ENCODE peak calls at places on chromosomes 6 and 20, in six cellular contexts. One of them, this sample, is unnamed.
A peak's percentile ranks its signal among the peaks of the same experiment; 100 is the strongest.

GRCh38 chr20:4025125-4025524 is 9.8 kb upstream of the RNF24 start:
- DNase-seq in naive thymus-derived CD4-positive, alpha-beta T cell: no peak
- DNase-seq in left ventricle myocardium inferior: no peak
- DNase-seq in lower lobe of right lung: no peak
- DNase-seq in tibial nerve: no peak
- DNase-seq in heart right ventricle: no peak
- DNase-seq in this sample: no peak

GRCh38 chr6:31403283-31403989 is at the start of gene MICA:
- DNase-seq in tibial nerve: peak; percentile 84
- DNase-seq in lower lobe of right lung: peak; percentile 95
- DNase-seq in naive thymus-derived CD4-positive, alpha-beta T cell: no peak
- DNase-seq in heart right ventricle: peak; percentile 92
- DNase-seq in left ventricle myocardium inferior: peak; percentile 89
- DNase-seq in this sample: peak; percentile 96

GRCh38 chr6:138302554-138302953 is 75.2 kb upstream of the SMIM28 start:
- DNase-seq in naive thymus-derived CD4-positive, alpha-beta T cell: no peak
- DNase-seq in left ventricle myocardium inferior: no peak
- DNase-seq in tibial nerve: no peak
- DNase-seq in lower lobe of right lung: no peak
- DNase-seq in heart right ventricle: no peak
- DNase-seq in this sample: no peak

GRCh38 chr6:162907876-162908481 is 180.2 kb downstream of the PACRG start:
- DNase-seq in left ventricle myocardium inferior: no peak
- DNase-seq in tibial nerve: no peak
- DNase-seq in naive thymus-derived CD4-positive, alpha-beta T cell: no peak
- DNase-seq in heart right ventricle: no peak
- DNase-seq in lower lobe of right lung: no peak
- DNase-seq in this sample: no peak

GRCh38 chr6:121965739-121966138 is 433.7 kb upstream of the HSF2 start:
- DNase-seq in lower lobe of right lung: no peak
- DNase-seq in left ventricle myocardium inferior: no peak
- DNase-seq in naive thymus-derived CD4-positive, alpha-beta T cell: no peak
- DNase-seq in tibial nerve: no peak
- DNase-seq in heart right ventricle: no peak
- DNase-seq in this sample: no peak

GRCh38 chr6:75752365-75752764 is 3.3 kb downstream of the MYO6 start:
- DNase-seq in naive thymus-derived CD4-positive, alpha-beta T cell: no peak
- DNase-seq in heart right ventricle: no peak
- DNase-seq in left ventricle myocardium inferior: no peak
- DNase-seq in lower lobe of right lung: no peak
- DNase-seq in tibial nerve: no peak
- DNase-seq in this sample: no peak

GRCh38 chr6:108726726-108727339 is 121.4 kb upstream of the ARMC2 start:
- DNase-seq in naive thymus-derived CD4-positive, alpha-beta T cell: no peak
- DNase-seq in heart right ventricle: no peak
- DNase-seq in tibial nerve: no peak
- DNase-seq in lower lobe of right lung: no peak
- DNase-seq in left ventricle myocardium inferior: no peak
- DNase-seq in this sample: no peak

GRCh38 chr6:81242634-81243033 is 509.8 kb downstream of the TENT5A start:
- DNase-seq in heart right ventricle: no peak
- DNase-seq in naive thymus-derived CD4-positive, alpha-beta T cell: no peak
- DNase-seq in lower lobe of right lung: no peak
- DNase-seq in tibial nerve: no peak
- DNase-seq in left ventricle myocardium inferior: no peak
- DNase-seq in this sample: no peak

GRCh38 chr6:33429745-33430042 is 9.8 kb downstream of the SYNGAP1 start:
- DNase-seq in naive thymus-derived CD4-positive, alpha-beta T cell: no peak
- DNase-seq in lower lobe of right lung: no peak
- DNase-seq in heart right ventricle: no peak
- DNase-seq in left ventricle myocardium inferior: no peak
- DNase-seq in tibial nerve: no peak
- DNase-seq in this sample: no peak

GRCh38 chr6:16623029-16623653 is 138.1 kb downstream of the ATXN1 start:
- DNase-seq in lower lobe of right lung: no peak
- DNase-seq in heart right ventricle: no peak
- DNase-seq in left ventricle myocardium inferior: no peak
- DNase-seq in naive thymus-derived CD4-positive, alpha-beta T cell: no peak
- DNase-seq in tibial nerve: no peak
- DNase-seq in this sample: no peak

GRCh38 chr6:22300287-22300998 is 3.6 kb upstream of the PRL start:
- DNase-seq in lower lobe of right lung: no peak
- DNase-seq in tibial nerve: no peak
- DNase-seq in heart right ventricle: no peak
- DNase-seq in left ventricle myocardium inferior: no peak
- DNase-seq in naive thymus-derived CD4-positive, alpha-beta T cell: no peak
- DNase-seq in this sample: no peak

GRCh38 chr20:13644010-13644409 is 5.3 kb upstream of the TASP1 start:
- DNase-seq in heart right ventricle: no peak
- DNase-seq in naive thymus-derived CD4-positive, alpha-beta T cell: no peak
- DNase-seq in left ventricle myocardium inferior: no peak
- DNase-seq in lower lobe of right lung: no peak
- DNase-seq in tibial nerve: no peak
- DNase-seq in this sample: no peak

GRCh38 chr20:63103402-63104311 is 96.9 kb upstream of the BHLHE23 start:
- DNase-seq in lower lobe of right lung: peak; percentile 34
- DNase-seq in tibial nerve: no peak
- DNase-seq in left ventricle myocardium inferior: no peak
- DNase-seq in naive thymus-derived CD4-positive, alpha-beta T cell: peak; percentile 22
- DNase-seq in heart right ventricle: no peak
- DNase-seq in this sample: no peak

GRCh38 chr6:131183427-131184095 is 48.3 kb downstream of the AKAP7 start:
- DNase-seq in naive thymus-derived CD4-positive, alpha-beta T cell: no peak
- DNase-seq in left ventricle myocardium inferior: no peak
- DNase-seq in heart right ventricle: no peak
- DNase-seq in lower lobe of right lung: no peak
- DNase-seq in tibial nerve: no peak
- DNase-seq in this sample: no peak

GRCh38 chr6:106496791-106497190 is 132.5 kb downstream of the RTN4IP1 start:
- DNase-seq in tibial nerve: no peak
- DNase-seq in naive thymus-derived CD4-positive, alpha-beta T cell: no peak
- DNase-seq in left ventricle myocardium inferior: no peak
- DNase-seq in heart right ventricle: no peak
- DNase-seq in lower lobe of right lung: peak; percentile 72
- DNase-seq in this sample: no peak

GRCh38 chr20:1215386-1216170 is 10.3 kb upstream of the RAD21L1 start:
- DNase-seq in left ventricle myocardium inferior: no peak
- DNase-seq in naive thymus-derived CD4-positive, alpha-beta T cell: peak; percentile 43
- DNase-seq in lower lobe of right lung: no peak
- DNase-seq in tibial nerve: no peak
- DNase-seq in heart right ventricle: no peak
- DNase-seq in this sample: no peak

GRCh38 chr6:25168637-25169036 is 110.5 kb upstream of the CARMIL1 start:
- DNase-seq in lower lobe of right lung: no peak
- DNase-seq in tibial nerve: no peak
- DNase-seq in naive thymus-derived CD4-positive, alpha-beta T cell: no peak
- DNase-seq in heart right ventricle: no peak
- DNase-seq in left ventricle myocardium inferior: no peak
- DNase-seq in this sample: peak; percentile 68

GRCh38 chr6:25166955-25167753 is 112.0 kb upstream of the CARMIL1 start:
- DNase-seq in tibial nerve: no peak
- DNase-seq in heart right ventricle: no peak
- DNase-seq in lower lobe of right lung: no peak
- DNase-seq in naive thymus-derived CD4-positive, alpha-beta T cell: no peak
- DNase-seq in left ventricle myocardium inferior: no peak
- DNase-seq in this sample: peak; percentile 84

GRCh38 chr6:25169551-25170335 is 109.4 kb upstream of the CARMIL1 start:
- DNase-seq in naive thymus-derived CD4-positive, alpha-beta T cell: no peak
- DNase-seq in heart right ventricle: no peak
- DNase-seq in left ventricle myocardium inferior: no peak
- DNase-seq in lower lobe of right lung: no peak
- DNase-seq in tibial nerve: no peak
- DNase-seq in this sample: no peak

GRCh38 chr6:25165817-25166216 is 113.4 kb upstream of the CARMIL1 start:
- DNase-seq in heart right ventricle: no peak
- DNase-seq in lower lobe of right lung: no peak
- DNase-seq in naive thymus-derived CD4-positive, alpha-beta T cell: no peak
- DNase-seq in left ventricle myocardium inferior: no peak
- DNase-seq in tibial nerve: no peak
- DNase-seq in this sample: no peak

GRCh38 chr6:25165181-25165580 is 114.0 kb upstream of the CARMIL1 start:
- DNase-seq in left ventricle myocardium inferior: no peak
- DNase-seq in heart right ventricle: no peak
- DNase-seq in naive thymus-derived CD4-positive, alpha-beta T cell: no peak
- DNase-seq in lower lobe of right lung: no peak
- DNase-seq in tibial nerve: no peak
- DNase-seq in this sample: no peak
- H3K4me3 ChIP-seq in left ventricle myocardium inferior: no peak overlapping the region
- H3K4me3 ChIP-seq in heart right ventricle: no peak overlapping the region
- H3K4me3 ChIP-seq in naive thymus-derived CD4-positive, alpha-beta T cell: no peak overlapping the region
- H3K4me3 ChIP-seq in lower lobe of right lung: peak overlapping the region; percentile 52
- H3K4me3 ChIP-seq in tibial nerve: no peak overlapping the region
- H3K4me3 ChIP-seq in this sample: no peak overlapping the region

DNA sequence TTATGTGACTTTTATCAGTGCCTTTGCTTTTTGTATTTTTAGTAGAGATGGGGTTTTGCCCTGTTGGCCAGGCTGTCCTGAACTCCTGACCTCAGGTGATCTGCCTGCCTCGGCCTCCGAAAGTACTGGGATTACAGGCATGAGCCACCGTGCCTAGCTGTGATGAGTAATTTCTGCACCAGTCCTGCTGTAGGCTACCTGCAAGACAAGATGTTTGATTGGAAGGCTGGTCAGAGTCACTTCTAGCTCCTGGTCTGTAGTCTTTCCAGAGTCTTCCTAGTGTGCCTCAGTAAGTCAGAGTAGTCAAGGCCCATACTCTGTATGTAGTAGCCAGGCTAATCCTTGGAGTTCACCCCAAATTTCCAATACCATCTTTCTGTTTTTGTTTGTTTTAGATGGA is 8.9 kb downstream of the TIAM2 start:
- DNase-seq in naive thymus-derived CD4-positive, alpha-beta T cell: no peak
- DNase-seq in tibial nerve: no peak
- DNase-seq in heart right ventricle: no peak
- DNase-seq in left ventricle myocardium inferior: no peak
- DNase-seq in lower lobe of right lung: no peak
- DNase-seq in this sample: no peak
- H3K27ac ChIP-seq in naive thymus-derived CD4-positive, alpha-beta T cell: no peak overlapping the region
- H3K27ac ChIP-seq in tibial nerve: no peak overlapping the region
- H3K27ac ChIP-seq in heart right ventricle: no peak overlapping the region
- H3K27ac ChIP-seq in left ventricle myocardium inferior: no peak overlapping the region
- H3K27ac ChIP-seq in lower lobe of right lung: no peak overlapping the region
- H3K27ac ChIP-seq in this sample: no peak overlapping the region

GRCh38 chr20:32051720-32052089 is 337 bp upstream of the HCK start:
- DNase-seq in naive thymus-derived CD4-positive, alpha-beta T cell: no peak
- DNase-seq in left ventricle myocardium inferior: no peak
- DNase-seq in lower lobe of right lung: no peak
- DNase-seq in tibial nerve: no peak
- DNase-seq in heart right ventricle: no peak
- DNase-seq in this sample: no peak
- H3K4me1 ChIP-seq in naive thymus-derived CD4-positive, alpha-beta T cell: peaks cover 18% of the 10 kb centered on the region
- H3K4me1 ChIP-seq in left ventricle myocardium inferior: peaks cover 12% of the 10 kb centered on the region
- H3K4me1 ChIP-seq in lower lobe of right lung: peaks cover 12% of the 10 kb centered on the region
- H3K4me1 ChIP-seq in tibial nerve: peaks cover 9% of the 10 kb centered on the region
- H3K4me1 ChIP-seq in heart right ventricle: peaks cover 13% of the 10 kb centered on the region
- H3K4me1 ChIP-seq in this sample: peaks cover 13% of the 10 kb centered on the region

GRCh38 chr6:56851104-56851503 is 103.8 kb upstream of the BEND6 start:
- DNase-seq in tibial nerve: no peak
- DNase-seq in naive thymus-derived CD4-positive, alpha-beta T cell: no peak
- DNase-seq in left ventricle myocardium inferior: no peak
- DNase-seq in heart right ventricle: no peak
- DNase-seq in lower lobe of right lung: no peak
- DNase-seq in this sample: no peak

GRCh38 chr6:56850618-56851017 is 104.3 kb upstream of the BEND6 start:
- DNase-seq in lower lobe of right lung: no peak
- DNase-seq in naive thymus-derived CD4-positive, alpha-beta T cell: no peak
- DNase-seq in heart right ventricle: no peak
- DNase-seq in tibial nerve: no peak
- DNase-seq in left ventricle myocardium inferior: no peak
- DNase-seq in this sample: no peak

GRCh38 chr6:56852611-56853010 is 102.3 kb upstream of the BEND6 start:
- DNase-seq in naive thymus-derived CD4-positive, alpha-beta T cell: no peak
- DNase-seq in tibial nerve: no peak
- DNase-seq in left ventricle myocardium inferior: no peak
- DNase-seq in lower lobe of right lung: no peak
- DNase-seq in heart right ventricle: no peak
- DNase-seq in this sample: no peak

GRCh38 chr6:56852249-56852606 is 102.7 kb upstream of the BEND6 start:
- DNase-seq in naive thymus-derived CD4-positive, alpha-beta T cell: no peak
- DNase-seq in tibial nerve: no peak
- DNase-seq in lower lobe of right lung: no peak
- DNase-seq in left ventricle myocardium inferior: no peak
- DNase-seq in heart right ventricle: no peak
- DNase-seq in this sample: no peak

DNA sequence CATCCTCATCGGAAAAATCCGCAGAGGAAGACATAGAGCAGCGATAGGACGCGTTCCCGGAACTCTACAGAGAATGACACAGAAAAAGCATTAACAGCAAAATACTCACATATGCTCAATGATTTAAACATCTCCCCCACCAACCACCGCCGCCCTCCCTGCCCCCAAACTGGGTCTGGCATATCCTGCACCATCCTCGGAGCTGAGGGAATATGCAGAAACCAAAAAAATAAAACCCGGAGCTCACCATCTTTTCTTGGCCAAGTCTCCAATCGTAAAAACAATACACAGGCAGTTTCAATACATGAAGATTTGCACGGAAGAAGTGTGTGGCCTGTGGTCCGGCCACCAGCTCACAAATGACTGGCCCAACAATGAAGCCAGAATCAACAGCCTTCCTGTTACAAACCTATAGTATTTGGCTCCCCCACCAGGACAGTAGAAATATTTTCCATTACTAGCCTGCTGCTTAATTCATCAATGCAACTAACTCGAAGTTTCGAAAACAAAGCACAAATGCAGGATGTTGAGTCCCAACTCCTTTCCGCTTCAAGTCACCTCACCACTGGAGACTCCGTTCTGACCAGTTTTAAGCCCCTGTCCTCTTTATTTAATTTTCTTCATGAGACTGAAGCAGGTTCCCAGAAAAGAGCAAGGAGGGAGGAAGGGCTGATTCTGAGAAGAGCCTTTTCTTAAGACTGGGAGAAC is 103.2 kb upstream of the BEND6 start:
- DNase-seq in left ventricle myocardium inferior: no peak
- DNase-seq in naive thymus-derived CD4-positive, alpha-beta T cell: peak; percentile 16
- DNase-seq in lower lobe of right lung: no peak
- DNase-seq in heart right ventricle: peak; percentile 80
- DNase-seq in tibial nerve: no peak
- DNase-seq in this sample: peak; percentile 28
- H3K4me3 ChIP-seq in left ventricle myocardium inferior: peak overlapping the region; percentile 66
- H3K4me3 ChIP-seq in naive thymus-derived CD4-positive, alpha-beta T cell: peak overlapping the region; percentile 13
- H3K4me3 ChIP-seq in lower lobe of right lung: peak overlapping the region; percentile 51
- H3K4me3 ChIP-seq in heart right ventricle: peak overlapping the region; percentile 58
- H3K4me3 ChIP-seq in tibial nerve: peak overlapping the region; percentile 51
- H3K4me3 ChIP-seq in this sample: no peak overlapping the region

DNA sequence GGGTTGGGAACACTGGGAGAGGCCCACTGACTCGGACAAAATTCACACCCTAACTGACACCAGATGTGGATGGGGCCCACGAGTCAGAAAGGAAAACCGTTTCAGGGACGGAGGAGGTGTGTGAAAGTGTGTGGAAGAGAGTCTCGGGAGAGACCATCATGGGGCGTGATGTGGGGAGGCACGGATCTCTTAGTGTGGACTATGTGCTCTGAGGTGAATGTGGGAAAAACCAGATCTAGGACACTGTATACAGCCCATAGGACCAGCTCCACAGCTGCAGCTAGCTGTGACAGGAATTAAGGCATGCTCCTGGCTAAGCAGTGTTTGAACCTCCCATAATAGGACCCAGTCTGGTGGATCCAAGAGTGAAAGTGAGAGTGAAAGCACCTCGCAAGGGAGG is 691.3 kb downstream of the PHF3 start:
- DNase-seq in lower lobe of right lung: no peak
- DNase-seq in left ventricle myocardium inferior: no peak
- DNase-seq in heart right ventricle: no peak
- DNase-seq in naive thymus-derived CD4-positive, alpha-beta T cell: no peak
- DNase-seq in tibial nerve: no peak
- DNase-seq in this sample: no peak
- H3K27ac ChIP-seq in lower lobe of right lung: no peak overlapping the region
- H3K27ac ChIP-seq in left ventricle myocardium inferior: no peak overlapping the region
- H3K27ac ChIP-seq in heart right ventricle: no peak overlapping the region
- H3K27ac ChIP-seq in naive thymus-derived CD4-positive, alpha-beta T cell: no peak overlapping the region
- H3K27ac ChIP-seq in tibial nerve: no peak overlapping the region
- H3K27ac ChIP-seq in this sample: no peak overlapping the region